ENCODE peak calls at places on chromosomes 5 and 9, in seven cellular contexts. U is stomach, K is GM12878, D is ovary, X is transverse colon, W is A549, M is tibial nerve. R is an unnamed sample.

GRCh38 chr5:86748538-86749105 is 130.9 kb downstream of the COX7C start:
- DNase-seq in D (no peak), U (no peak), X (no peak), M (no peak), W (no peak), K (no peak), R (no peak)

GRCh38 chr5:74342948-74343682 is 297.4 kb downstream of the ENC1 start:
- DNase-seq in K (no peak), M (no peak), D (no peak), X (no peak), W (peak; percentile 55), U (no peak), R (no peak)

GRCh38 chr9:71795097-71795807 is 26.9 kb upstream of the CEMIP2 start:
- DNase-seq in X (no peak), M (no peak), K (peak; percentile 91), W (no peak), D (no peak), U (no peak), R (no peak)

GRCh38 chr5:128234928-128235641 is 151.5 kb downstream of the SLC12A2 start:
- DNase-seq in W (no peak), K (no peak), D (no peak), M (no peak), U (no peak), X (no peak), R (no peak)

GRCh38 chr9:108897324-108898096 is 35.4 kb downstream of the ACTL7A start:
- DNase-seq in W (no peak), K (no peak), U (no peak), D (no peak), M (no peak), X (no peak), R (no peak)

GRCh38 chr5:8184455-8185063 is 315.6 kb downstream of the MTRR start:
- DNase-seq in X (peak; percentile 38), U (peak; percentile 56), M (no peak), W (peak; percentile 30), K (no peak), D (no peak), R (no peak)

GRCh38 chr5:93654676-93655075 is 71.7 kb downstream of the NR2F1 start:
- DNase-seq in U (no peak), W (no peak), K (no peak), X (no peak), D (no peak), M (no peak), R (no peak)

GRCh38 chr9:34490360-34490759 is 31.8 kb downstream of the DNAI1 start:
- DNase-seq in M (no peak), D (no peak), U (no peak), K (no peak), X (no peak), W (no peak), R (no peak)

GRCh38 chr5:139390639-139391569 is 1.2 kb upstream of the MZB1 start:
- DNase-seq in D (no peak), U (no peak), K (no peak), M (no peak), W (no peak), X (no peak), R (no peak)
- H3K27ac ChIP-seq in D (no peak overlapping the region), U (peak overlapping the region; percentile 68), K (peak overlapping the region; percentile 90), M (peak overlapping the region; percentile 74), W (peak overlapping the region; percentile 92), X (peak overlapping the region; percentile 87), R (peak overlapping the region; percentile 18)

DNA sequence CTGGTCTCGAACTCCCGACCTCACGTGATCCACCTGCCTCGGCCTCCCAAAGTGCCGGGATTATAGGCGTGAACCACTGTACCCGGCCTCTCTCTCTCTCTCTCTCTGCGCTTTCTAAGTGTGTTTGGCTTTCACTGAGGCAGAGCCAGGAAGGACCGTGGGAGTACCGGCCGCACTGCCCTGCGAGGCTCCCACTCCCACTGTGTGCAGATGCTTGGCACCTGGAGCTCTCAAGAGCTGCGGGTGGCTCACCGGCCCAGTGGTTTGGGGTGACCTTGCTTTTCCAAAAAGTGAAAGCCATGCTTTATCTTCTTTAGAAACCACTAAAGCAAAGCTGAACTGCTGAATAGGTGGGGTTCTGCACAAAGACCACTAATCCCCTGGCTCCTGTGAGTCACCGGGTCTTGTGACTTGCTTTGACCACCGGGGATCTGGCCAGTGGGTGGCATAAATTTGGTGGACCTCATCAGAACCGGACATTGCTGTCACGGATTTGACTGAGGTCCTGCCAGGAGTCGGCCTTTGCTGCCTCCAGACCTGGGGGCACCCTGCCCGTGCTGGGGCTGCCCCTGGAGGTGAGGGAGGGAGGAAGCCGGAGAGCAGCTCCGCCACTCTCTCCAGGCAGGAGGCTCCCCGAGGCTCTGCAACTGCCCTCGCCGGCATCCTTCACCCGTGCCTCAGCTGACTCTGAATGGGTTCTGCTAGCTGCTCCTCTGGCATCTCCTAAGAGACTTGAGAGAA is 228.9 kb downstream of the FANCC start:
- DNase-seq in U (no peak), K (no peak), X (no peak), W (no peak), D (no peak), M (no peak), R (no peak)
- H3K4me1 ChIP-seq in U (peaks cover 75% of the 10 kb centered on the region), K (no peaks in the 10 kb centered on the region), X (peaks cover 37% of the 10 kb centered on the region), W (peaks cover 98% of the 10 kb centered on the region), D (peaks cover 22% of the 10 kb centered on the region), M (peaks cover 77% of the 10 kb centered on the region), R (peaks cover 100% of the 10 kb centered on the region)

DNA sequence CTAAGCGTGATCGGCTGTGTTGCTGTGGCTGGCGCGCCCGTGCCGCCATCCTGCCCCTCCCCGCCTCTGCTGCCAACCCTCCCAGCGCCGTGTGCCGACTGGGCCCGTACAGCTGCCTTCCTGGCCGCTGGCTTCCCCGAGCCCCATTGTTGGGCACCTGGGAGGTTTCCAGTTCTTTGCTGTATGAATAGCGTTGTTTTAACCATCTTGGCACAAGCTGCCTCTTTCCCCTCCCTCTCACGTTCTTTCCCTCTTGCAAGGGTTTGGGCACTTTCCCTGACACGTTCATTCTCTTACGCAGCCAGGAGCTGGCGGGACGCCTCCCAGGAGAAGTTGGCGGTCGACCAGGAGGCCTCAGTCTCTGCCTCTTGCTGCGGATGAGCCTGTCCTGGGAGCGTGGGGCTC is 43.1 kb upstream of the RXRA start:
- DNase-seq in M (peak; percentile 40), X (peak; percentile 71), K (no peak), D (peak; percentile 87), W (no peak), U (peak; percentile 91), R (no peak)
- TF ChIP-seq EP300 in M (peak; percentile 38), X (no peak), K (no peak), D (no peak), W (no peak), U (peak; percentile 21), R (no peak)

GRCh38 chr5:137521246-137521645 is 22.1 kb upstream of the SPOCK1 start:
- DNase-seq in U (no peak), W (no peak), M (no peak), K (no peak), X (no peak), D (no peak), R (no peak)
- H3K27ac ChIP-seq in U (no peak overlapping the region), W (no peak overlapping the region), M (no peak overlapping the region), K (no peak overlapping the region), X (no peak overlapping the region), D (no peak overlapping the region), R (no peak overlapping the region)

GRCh38 chr5:132493241-132493640 is 2.7 kb upstream of the IRF1 start:
- DNase-seq in K (no peak), D (peak; percentile 7), X (peak; percentile 6), M (no peak), W (no peak), U (peak; percentile 23), R (peak; percentile 45)

GRCh38 chr5:132490484-132491367 is at the start of gene IRF1:
- DNase-seq in D (peak; percentile 97), X (peak; percentile 98), K (no peak), M (peak; percentile 94), U (peak; percentile 97), W (peak; percentile 97), R (peak; percentile 99)

GRCh38 chr5:132493821-132494220 is 3.2 kb upstream of the IRF1 start:
- DNase-seq in X (no peak), W (no peak), D (no peak), U (no peak), M (no peak), K (no peak), R (peak; percentile 37)

GRCh38 chr5:132491368-132492364 is 1.1 kb upstream of the IRF1 start:
- DNase-seq in M (no peak), K (no peak), X (peak; percentile 48), W (no peak), U (peak; percentile 27), D (peak; percentile 35), R (peak; percentile 91)

DNA sequence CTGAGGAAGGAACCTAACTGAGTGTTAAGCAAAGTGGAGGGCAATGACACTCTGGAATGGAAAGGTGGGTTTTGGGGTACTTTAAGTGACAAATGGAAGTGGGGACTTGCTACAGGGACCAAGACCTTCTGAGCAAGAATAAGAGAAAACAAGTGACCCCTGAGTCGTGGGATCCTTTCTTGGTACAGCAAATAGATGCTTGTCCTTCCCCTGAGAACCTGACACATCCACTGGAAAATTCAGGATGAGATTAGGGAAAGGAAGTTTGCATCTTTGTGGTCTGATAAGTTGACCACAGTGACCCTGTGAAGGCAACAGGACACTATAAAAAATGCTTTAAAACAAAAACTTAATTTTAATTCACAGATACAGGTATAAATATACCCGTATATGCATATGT is 1.8 kb upstream of the IRF1 start:
- DNase-seq in D (peak; percentile 8), U (no peak), W (no peak), X (peak; percentile 5), M (no peak), K (no peak), R (peak; percentile 55)
- H3K4me1 ChIP-seq in D (peaks cover 16% of the 10 kb centered on the region), U (peaks cover 72% of the 10 kb centered on the region), W (peaks cover 38% of the 10 kb centered on the region), X (peaks cover 38% of the 10 kb centered on the region), M (peaks cover 47% of the 10 kb centered on the region), K (peaks cover 42% of the 10 kb centered on the region), R (peaks cover 74% of the 10 kb centered on the region)

DNA sequence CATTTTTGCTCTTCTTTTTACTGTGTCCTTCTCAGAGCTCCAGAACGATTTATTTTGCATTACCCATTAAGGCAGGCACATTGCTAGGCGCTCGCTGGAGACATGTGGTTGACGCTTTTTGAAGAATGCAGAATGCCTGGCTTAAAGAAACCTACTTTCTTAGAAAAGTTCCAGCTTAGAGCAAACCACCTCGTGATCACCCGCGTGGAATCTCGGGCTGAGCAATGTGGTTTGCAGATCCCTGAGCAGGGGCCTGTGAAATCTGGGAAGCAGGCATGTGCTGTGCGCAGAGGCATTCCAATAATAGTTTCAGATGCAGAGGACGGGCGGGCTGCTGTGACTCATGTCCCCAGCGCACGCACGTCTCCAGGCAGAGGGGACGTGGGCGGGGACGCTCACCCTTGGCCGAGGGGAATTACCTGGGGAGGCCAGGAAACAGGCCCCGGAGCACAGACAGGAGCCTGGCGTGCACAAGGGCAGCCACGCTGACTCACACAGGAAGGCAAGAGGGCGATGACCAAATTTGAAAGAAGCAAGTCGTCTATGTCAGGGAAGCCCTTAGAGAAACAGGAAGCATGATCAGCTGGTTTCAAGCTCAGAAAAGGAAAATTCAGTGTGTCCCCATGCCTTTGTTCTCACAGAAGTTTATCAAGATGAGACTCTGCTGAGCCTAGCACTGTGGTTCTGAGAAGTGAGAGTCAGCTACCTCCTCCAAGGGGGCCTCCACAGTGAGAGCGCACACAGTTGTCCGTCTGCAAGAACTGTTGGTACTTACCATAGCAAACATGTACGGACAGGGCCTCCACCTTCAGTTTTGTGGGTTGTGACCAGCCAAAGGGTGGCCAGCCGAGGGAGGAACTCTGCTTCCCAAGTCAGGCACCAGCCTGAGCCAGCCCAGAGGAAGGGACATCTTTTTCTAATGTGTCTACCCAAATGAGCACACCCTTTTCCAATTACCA is 218.6 kb downstream of the PIK3R1 start:
- DNase-seq in M (peak; percentile 54), D (peak; percentile 59), U (peak; percentile 85), X (peak; percentile 71), K (peak; percentile 99), W (peak; percentile 75), R (peak; percentile 93)
- TF ChIP-seq EP300 in M (peak; percentile 50), D (peak; percentile 36), U (no peak), X (peak; percentile 29), K (peak; percentile 72), W (no peak), R (no peak)

GRCh38 chr5:60492958-60493357 is 207.0 kb downstream of the DEPDC1B start:
- DNase-seq in W (peak; percentile 53), D (no peak), X (no peak), U (no peak), K (no peak), M (no peak), R (no peak)
- H3K27ac ChIP-seq in W (peak overlapping the region; percentile 79), D (no peak overlapping the region), X (no peak overlapping the region), U (no peak overlapping the region), K (no peak overlapping the region), M (no peak overlapping the region), R (no peak overlapping the region)

R was measured in esophagus muscularis mucosa.